ENCODE peak calls at places on chromosomes 16 and 17, in seven cellular contexts. D is esophagus squamous epithelium; T is upper lobe of right lung; K is OCI-LY7; O is iPS DF 6.9; X is GM23248; A is naive thymus-derived CD4-positive, alpha-beta T cell. B is an unnamed sample. For H3K36me3, the result is how much of the 10 kb centered on the place peaks cover.

GRCh38 chr16:66107661-66108060 is 258.8 kb upstream of the CDH5 start:
- DNase-seq in D (no peak), T (no peak), K (no peak), O (no peak), X (peak), A (no peak), B (no peak)

GRCh38 chr17:79984045-79984840 is 51.4 kb downstream of the TBC1D16 start:
- DNase-seq in D (no peak), T (peak), K (no peak), O (no peak), X (no peak), A (no peak), B (no peak)

GRCh38 chr16:22631264-22631663 is 120.6 kb downstream of the NPIPB5 start:
- DNase-seq in D (no peak), T (no peak), K (no peak), O (no peak), X (no peak), A (no peak), B (no peak)

GRCh38 chr17:45951403-45951802 is 47.6 kb upstream of the STH start:
- DNase-seq in D (no peak), T (no peak), K (no peak), O (no peak), X (no peak), A (no peak), B (no peak)

GRCh38 chr17:70552230-70552981 is 383.1 kb downstream of the KCNJ2 start:
- DNase-seq in D (no peak), T (no peak), K (peak), O (peak), X (peak), A (no peak), B (no peak)

GRCh38 chr16:15907863-15908478 is 19.6 kb upstream of the CEP20 start:
- DNase-seq in D (no peak), T (no peak), K (peak), O (peak), X (peak), A (no peak), B (no peak)

GRCh38 chr16:12902511-12903324 is 1.3 kb downstream of the SHISA9 start:
- DNase-seq in D (no peak), T (no peak), K (no peak), O (no peak), X (no peak), A (no peak), B (peak)

GRCh38 chr16:11190585-11191565 is 65.1 kb downstream of the SOCS1 start:
- DNase-seq in D (no peak), T (no peak), K (no peak), O (no peak), X (peak), A (no peak), B (no peak)

GRCh38 chr16:14285542-14286380 is 214.6 kb downstream of the MRTFB start:
- DNase-seq in D (no peak), T (peak), K (peak), O (peak), X (peak), A (peak), B (peak)

GRCh38 chr16:3243882-3244281 is 8.9 kb upstream of the ZNF200 start:
- DNase-seq in D (no peak), T (no peak), K (no peak), O (no peak), X (no peak), A (no peak), B (peak)

GRCh38 chr16:19883296-19883951 is 1.2 kb downstream of the GPRC5B start:
- DNase-seq in D (no peak), T (no peak), K (no peak), O (no peak), X (peak), A (no peak), B (peak)

GRCh38 chr16:58492735-58493134 is 7.2 kb upstream of the NDRG4 start:
- DNase-seq in D (no peak), T (peak), K (no peak), O (no peak), X (no peak), A (no peak), B (peak)

GRCh38 chr17:19415311-19415710 is 4.3 kb downstream of the RNF112 start:
- DNase-seq in D (no peak), T (no peak), K (no peak), O (no peak), X (no peak), A (no peak), B (no peak)

GRCh38 chr16:10992112-10992511 is 47.7 kb downstream of the CLEC16A start:
- DNase-seq in D (no peak), T (no peak), K (no peak), O (no peak), X (peak), A (no peak), B (no peak)

GRCh38 chr17:38693700-38694329 is 11.3 kb upstream of the MLLT6 start:
- DNase-seq in D (no peak), T (no peak), K (no peak), O (no peak), X (peak), A (no peak), B (peak)

GRCh38 chr17:6394055-6394454 is 40.9 kb downstream of the AIPL1 start:
- DNase-seq in D (no peak), T (no peak), K (no peak), O (no peak), X (no peak), A (no peak), B (no peak)

GRCh38 chr17:76265624-76266243 is 586 bp downstream of the UBALD2 start:
- DNase-seq in D (no peak), T (peak), K (peak), O (no peak), X (peak), A (peak), B (peak)

GRCh38 chr17:19017804-19018599 is 13.4 kb upstream of the FAM83G start:
- DNase-seq in D (no peak), T (peak), K (peak), O (no peak), X (no peak), A (no peak), B (peak)

GRCh38 chr16:71895679-71896385 is 501 bp downstream of the IST1 start:
- DNase-seq in D (no peak), T (peak), K (peak), O (no peak), X (peak), A (no peak), B (peak)

GRCh38 chr16:90057738-90058173 is 19.4 kb downstream of the PRDM7 start:
- DNase-seq in D (no peak), T (no peak), K (no peak), O (no peak), X (peak), A (no peak), B (no peak)

GRCh38 chr16:86585821-86586611 is 7.7 kb downstream of the FOXL1 start:
- DNase-seq in D (no peak), T (no peak), K (no peak), O (no peak), X (peak), A (no peak), B (no peak)

GRCh38 chr17:78766225-78766624 is 15.8 kb downstream of the CYTH1 start:
- DNase-seq in D (no peak), T (no peak), K (no peak), O (no peak), X (no peak), A (no peak), B (no peak)

GRCh38 chr17:8257801-8258200 is 8.7 kb downstream of the PFAS start:
- DNase-seq in D (no peak), T (no peak), K (no peak), O (no peak), X (no peak), A (no peak), B (peak)

GRCh38 chr16:26261621-26262020 is 569.9 kb downstream of the HS3ST4 start:
- DNase-seq in D (no peak), T (no peak), K (no peak), O (no peak), X (no peak), A (no peak), B (no peak)

DNA sequence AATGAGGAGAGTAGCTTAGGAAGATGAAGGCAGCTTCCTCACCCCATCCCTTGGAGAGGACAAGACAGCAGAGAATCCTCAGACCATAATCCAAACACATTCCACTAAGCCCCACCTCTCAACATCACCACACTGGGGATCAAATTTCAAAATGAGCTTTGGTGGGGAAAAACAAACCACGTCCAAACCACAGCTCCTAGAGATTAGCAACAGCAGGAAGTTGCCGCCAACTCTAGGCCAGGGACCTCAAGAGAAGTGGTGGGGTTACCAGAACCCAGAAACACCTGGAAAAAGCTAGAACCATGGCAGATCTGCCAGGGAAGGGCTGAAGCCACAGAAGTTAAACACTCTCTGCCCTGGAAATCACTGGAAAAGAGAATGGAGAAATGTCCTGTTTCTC is 571.6 kb downstream of the HS3ST4 start:
- DNase-seq in D (no peak), T (no peak), K (no peak), O (no peak), X (no peak), A (no peak), B (no peak)
- H3K27ac ChIP-seq in D (no peak), T (no peak), K (no peak), O (no peak), X (no peak), A (no peak), B (no peak)

GRCh38 chr17:29719469-29719868 is 96.8 kb upstream of the CORO6 start:
- DNase-seq in D (no peak), T (no peak), K (no peak), O (no peak), X (no peak), A (no peak), B (no peak)
- H3K4me3 ChIP-seq in D (no peak), T (no peak), K (no peak), O (no peak), X (no peak), A (no peak), B (no peak)

GRCh38 chr17:64565563-64565962 is 58.8 kb downstream of the CEP95 start:
- DNase-seq in D (no peak), T (no peak), K (no peak), O (no peak), X (peak), A (no peak), B (no peak)
- H3K36me3 ChIP-seq in D (half or more), T (half or more), K (under half), O (under half), X (half or more), A (under half), B (under half)

GRCh38 chr16:27366687-27367462 is 35.1 kb upstream of the IL21R start:
- DNase-seq in D (no peak), T (peak), K (no peak), O (no peak), X (peak), A (no peak), B (no peak)

GRCh38 chr16:27370318-27370717 is 31.7 kb upstream of the IL21R start:
- DNase-seq in D (no peak), T (no peak), K (no peak), O (no peak), X (no peak), A (no peak), B (no peak)

GRCh38 chr16:27369806-27370205 is 32.2 kb upstream of the IL21R start:
- DNase-seq in D (no peak), T (peak), K (no peak), O (no peak), X (peak), A (no peak), B (no peak)

GRCh38 chr16:27367463-27368357 is 34.3 kb upstream of the IL21R start:
- DNase-seq in D (peak), T (peak), K (peak), O (peak), X (peak), A (peak), B (peak)

GRCh38 chr16:27368358-27368722 is 33.6 kb upstream of the IL21R start:
- DNase-seq in D (no peak), T (no peak), K (no peak), O (no peak), X (no peak), A (peak), B (no peak)
- H3K27ac ChIP-seq in D (no peak), T (no peak), K (no peak), O (no peak), X (no peak), A (peak), B (no peak)

B was measured in kidney.